ENCODE peak calls at places on chromosomes 16 and 17, in eight cellular contexts. H is left lung, J is neural progenitor cell, K is colonic mucosa, O is HFF-Myc, V is psoas muscle, G is transverse colon, S is NB4. T is an unnamed sample.

GRCh38 chr16:89312598-89313299 is 95.2 kb downstream of the ZNF778 start:
- DNase-seq in O (no peak), G (no peak), J (no peak), K (no peak), H (peak; percentile 50), V (no peak), S (no peak), T (no peak)

GRCh38 chr16:28041615-28042014 is 21.9 kb downstream of the GSG1L start:
- DNase-seq in S (no peak), G (no peak), O (no peak), H (no peak), K (no peak), J (no peak), V (no peak), T (no peak)

GRCh38 chr16:51167170-51167710 is 16.2 kb upstream of the SALL1 start:
- DNase-seq in O (no peak), V (no peak), K (no peak), G (no peak), S (no peak), H (no peak), J (no peak), T (no peak)

GRCh38 chr17:47968836-47969235 is 2.1 kb upstream of the CDK5RAP3 start:
- DNase-seq in S (no peak), V (no peak), K (no peak), J (no peak), H (no peak), G (no peak), O (no peak), T (no peak)

GRCh38 chr17:6439951-6440350 is 4.3 kb upstream of the PIMREG start:
- DNase-seq in O (no peak), S (no peak), J (peak; percentile 74), K (no peak), G (no peak), H (no peak), V (no peak), T (no peak)

GRCh38 chr16:56606071-56606687 is 2.2 kb upstream of the MT2A start:
- DNase-seq in S (no peak), K (peak; percentile 41), G (no peak), J (no peak), V (peak; percentile 79), H (no peak), O (no peak), T (no peak)

GRCh38 chr16:48126801-48127644 is 28.8 kb downstream of the ABCC12 start:
- DNase-seq in S (peak; percentile 15), K (no peak), J (no peak), O (peak; percentile 87), V (peak; percentile 27), G (no peak), H (peak; percentile 81), T (no peak)

GRCh38 chr17:6465206-6466003 is 21.1 kb downstream of the PIMREG start:
- DNase-seq in J (no peak), O (no peak), K (no peak), H (peak; percentile 45), G (no peak), V (no peak), S (no peak), T (no peak)

GRCh38 chr17:66165537-66166123 is 26.3 kb downstream of the CEP112 start:
- DNase-seq in H (no peak), O (peak; percentile 33), G (no peak), K (no peak), S (peak; percentile 60), V (no peak), J (peak; percentile 54), T (no peak)

GRCh38 chr17:79212150-79213087 is 137.8 kb downstream of the ENGASE start:
- DNase-seq in K (no peak), O (no peak), H (peak; percentile 66), J (peak; percentile 63), V (no peak), G (no peak), S (no peak), T (no peak)

GRCh38 chr16:53968454-53968853 is 264.5 kb downstream of the FTO start:
- DNase-seq in H (no peak), S (no peak), O (peak; percentile 5), V (no peak), J (no peak), G (no peak), K (no peak), T (no peak)

GRCh38 chr16:56742030-56742984 is 12.4 kb downstream of the NUP93 start:
- DNase-seq in K (no peak), G (no peak), S (no peak), H (no peak), V (no peak), O (peak; percentile 53), J (no peak), T (no peak)

GRCh38 chr17:30414486-30414885 is 35.8 kb downstream of the CPD start:
- DNase-seq in V (no peak), S (no peak), K (no peak), J (no peak), O (no peak), H (no peak), G (no peak), T (no peak)

GRCh38 chr16:9003763-9004162 is 40.1 kb upstream of the USP7 start:
- DNase-seq in K (no peak), V (no peak), G (no peak), J (no peak), H (no peak), O (no peak), S (no peak), T (no peak)

GRCh38 chr16:1046271-1046955 is 26.1 kb upstream of the SSTR5 start:
- DNase-seq in G (no peak), V (no peak), K (no peak), J (no peak), O (no peak), H (no peak), S (no peak), T (peak; percentile 87)

GRCh38 chr16:71781741-71782140 is 26.9 kb downstream of the AP1G1 start:
- DNase-seq in J (no peak), O (no peak), G (no peak), K (no peak), H (no peak), S (no peak), V (no peak), T (no peak)

GRCh38 chr17:21278304-21279197 is 6.0 kb upstream of the MAP2K3 start:
- DNase-seq in O (no peak), V (peak; percentile 60), G (peak; percentile 80), H (no peak), S (peak; percentile 30), K (peak; percentile 86), J (no peak), T (no peak)

GRCh38 chr17:38867179-38867994 is 2.5 kb upstream of the LASP1 start:
- DNase-seq in G (peak; percentile 57), K (peak; percentile 70), V (peak; percentile 55), J (peak; percentile 83), O (no peak), S (peak; percentile 78), H (no peak), T (peak; percentile 73)

GRCh38 chr17:38868095-38868967 is 1.5 kb upstream of the LASP1 start:
- DNase-seq in H (no peak), G (peak; percentile 56), S (peak; percentile 53), V (peak; percentile 65), O (no peak), J (peak; percentile 65), K (peak; percentile 63), T (no peak)

GRCh38 chr17:38868968-38869646 is 751 bp upstream of the LASP1 start:
- DNase-seq in O (no peak), K (peak; percentile 92), V (peak; percentile 85), S (peak; percentile 92), H (peak; percentile 91), G (peak; percentile 94), J (peak; percentile 91), T (peak; percentile 92)

GRCh38 chr17:38861399-38861843 is 7.9 kb upstream of the RPL23 start:
- DNase-seq in G (no peak), J (no peak), H (no peak), O (no peak), V (no peak), K (no peak), S (peak; percentile 83), T (no peak)

DNA sequence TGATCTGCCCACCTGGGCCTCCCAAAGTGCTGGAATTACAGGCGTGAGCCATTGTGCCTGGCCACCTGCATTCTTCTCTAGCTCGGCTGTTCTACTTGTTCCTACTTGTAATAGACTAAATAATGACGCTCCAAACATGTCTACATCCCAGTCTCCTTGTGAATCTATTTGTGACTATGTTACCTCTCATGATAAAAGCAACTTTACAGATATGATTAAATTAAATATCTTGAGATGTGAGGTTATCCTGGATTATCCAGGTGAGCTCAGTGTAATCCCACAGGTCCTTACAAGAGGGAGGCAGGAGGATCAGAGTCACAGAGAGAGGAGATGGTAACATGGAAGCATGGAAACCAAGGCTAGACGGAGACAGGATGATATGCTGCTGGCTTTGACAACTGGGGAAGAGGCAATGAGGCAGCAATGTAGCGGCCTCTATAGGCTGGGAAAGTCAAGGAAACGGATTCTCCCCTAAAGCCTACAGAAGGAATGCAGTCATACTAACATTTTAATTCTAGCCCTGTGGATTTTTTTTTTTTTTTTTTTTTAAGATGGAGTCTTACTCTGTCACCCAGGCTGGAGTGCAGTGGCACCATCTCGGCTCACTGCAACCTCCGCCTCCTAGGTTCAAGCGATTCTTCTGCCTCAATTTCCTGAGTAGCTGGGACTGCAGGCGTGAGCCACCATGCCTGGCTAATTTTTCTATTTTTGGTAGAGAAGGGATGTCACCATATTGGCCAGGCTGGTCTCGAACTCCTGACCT is 5.0 kb upstream of the LASP1 start:
- DNase-seq in K (no peak), S (no peak), V (no peak), O (no peak), J (peak; percentile 53), H (no peak), G (no peak), T (no peak)
- TF ChIP-seq CTCF in K (no peak), S (no peak), V (no peak), O (peak; percentile 52), J (peak; percentile 47), H (no peak), G (no peak), T (no peak)

DNA sequence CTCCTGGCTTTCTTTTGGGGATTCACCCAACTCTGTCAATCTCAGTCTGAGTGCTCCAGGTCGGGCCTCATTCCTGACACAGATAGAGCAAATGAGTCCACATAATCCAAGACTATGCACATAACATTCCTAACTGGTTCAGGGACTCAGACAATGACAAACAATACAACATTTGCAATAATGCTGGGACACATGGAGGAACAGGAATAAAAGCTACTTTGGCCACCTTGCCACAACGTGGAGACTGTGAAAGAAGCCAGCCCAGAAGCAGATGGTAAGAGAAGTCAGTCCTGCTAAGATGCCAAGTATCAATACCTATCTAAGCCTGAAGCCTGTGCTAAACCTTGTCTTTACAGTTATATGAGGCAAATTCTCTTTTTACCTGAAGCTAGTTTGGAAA is 39.0 kb downstream of the GLG1 start:
- DNase-seq in S (no peak), V (no peak), G (no peak), J (no peak), K (no peak), O (no peak), H (no peak), T (no peak)
- H3K4me3 ChIP-seq in S (no peak overlapping the region), V (no peak overlapping the region), G (no peak overlapping the region), J (no peak overlapping the region), K (no peak overlapping the region), O (no peak overlapping the region), H (no peak overlapping the region), T (no peak overlapping the region)

GRCh38 chr16:30979170-30980067 is 5.6 kb upstream of the HSD3B7 start:
- DNase-seq in O (no peak), J (no peak), V (no peak), H (no peak), S (no peak), G (no peak), K (no peak), T (no peak)
- TF ChIP-seq CTCF in O (no peak), J (no peak), V (no peak), H (no peak), S (no peak), G (no peak), K (no peak), T (no peak)

GRCh38 chr16:84973776-84974523 is 37.4 kb downstream of the ZDHHC7 start:
- DNase-seq in G (no peak), H (peak; percentile 14), J (no peak), S (no peak), V (no peak), O (no peak), K (no peak), T (no peak)
- H3K4me3 ChIP-seq in G (no peak overlapping the region), H (no peak overlapping the region), J (no peak overlapping the region), S (no peak overlapping the region), V (no peak overlapping the region), O (no peak overlapping the region), K (no peak overlapping the region), T (no peak overlapping the region)

T was measured in dorsolateral prefrontal cortex.